ENCODE peak calls at places on chromosomes 4 and X, in ten cellular contexts. E, I, S, O, B, J, U, K, H and T are unnamed samples.

GRCh38 chrX:147912093-147912801 is 528 bp downstream of the FMR1 start:
- DNase-seq in E (no peak), I (peak; percentile 39), S (peak; percentile 15), O (peak; percentile 41), B (peak; percentile 35), J (no peak), U (peak; percentile 60), K (peak; percentile 33), H (no peak), T (peak; percentile 32)

GRCh38 chr4:7540216-7540615 is 105.5 kb upstream of the PSAPL1 start:
- DNase-seq in E (no peak), I (no peak), S (no peak), O (no peak), B (no peak), J (no peak), U (peak; percentile 14), K (no peak), H (no peak), T (no peak)

GRCh38 chr4:78566834-78567501 is 15.4 kb downstream of the ANXA3 start:
- DNase-seq in E (no peak), I (no peak), S (no peak), O (no peak), B (no peak), J (no peak), U (no peak), K (no peak), H (no peak), T (no peak)

GRCh38 chr4:168409089-168409801 is 71.0 kb downstream of the DDX60L start:
- DNase-seq in E (no peak), I (peak; percentile 34), S (no peak), O (peak; percentile 33), B (no peak), J (no peak), U (no peak), K (no peak), H (no peak), T (no peak)

GRCh38 chr4:153110739-153111138 is 93.5 kb upstream of the TRIM2 start:
- DNase-seq in E (no peak), I (no peak), S (no peak), O (no peak), B (no peak), J (no peak), U (no peak), K (no peak), H (no peak), T (no peak)

GRCh38 chr4:15149842-15150592 is 147.7 kb downstream of the CPEB2 start:
- DNase-seq in E (peak; percentile 37), I (peak; percentile 71), S (peak; percentile 23), O (peak; percentile 80), B (peak; percentile 91), J (peak; percentile 32), U (peak; percentile 92), K (peak; percentile 78), H (peak; percentile 78), T (peak; percentile 59)

GRCh38 chr4:70703695-70704332 is 15.5 kb downstream of the UTP3 start:
- DNase-seq in E (no peak), I (peak; percentile 78), S (no peak), O (peak; percentile 72), B (peak; percentile 41), J (no peak), U (peak; percentile 10), K (no peak), H (no peak), T (peak; percentile 3)

GRCh38 chr4:111466821-111467605 is 678.2 kb upstream of the FAM241A start:
- DNase-seq in E (no peak), I (no peak), S (no peak), O (peak; percentile 1), B (no peak), J (no peak), U (no peak), K (no peak), H (no peak), T (no peak)

GRCh38 chr4:123520376-123520775 is 123.8 kb downstream of the SPRY1 start:
- DNase-seq in E (no peak), I (no peak), S (no peak), O (no peak), B (no peak), J (no peak), U (no peak), K (no peak), H (no peak), T (no peak)

GRCh38 chr4:18981234-18981615 is 959.7 kb upstream of the LCORL start:
- DNase-seq in E (no peak), I (peak; percentile 79), S (no peak), O (no peak), B (no peak), J (no peak), U (no peak), K (no peak), H (no peak), T (no peak)

GRCh38 chr4:18976884-18977283 is 955.3 kb upstream of the LCORL start:
- DNase-seq in E (no peak), I (no peak), S (no peak), O (no peak), B (no peak), J (no peak), U (no peak), K (no peak), H (no peak), T (no peak)

GRCh38 chr4:18980516-18981233 is 959.1 kb upstream of the LCORL start:
- DNase-seq in E (no peak), I (peak; percentile 71), S (no peak), O (no peak), B (no peak), J (no peak), U (peak; percentile 37), K (no peak), H (no peak), T (no peak)

GRCh38 chr4:18975916-18976610 is 954.5 kb upstream of the LCORL start:
- DNase-seq in E (no peak), I (no peak), S (no peak), O (peak; percentile 6), B (no peak), J (no peak), U (no peak), K (no peak), H (no peak), T (no peak)
- TF ChIP-seq CTCF in E (no peak), I (no peak), S (peak; percentile 17), O (no peak), B (no peak), J (no peak), U (no peak), K (no peak), H (no peak), T (no peak)

GRCh38 chr4:37977471-37978452 is 17.6 kb downstream of the PTTG2 start:
- DNase-seq in E (peak; percentile 47), I (peak; percentile 36), S (peak; percentile 44), O (peak; percentile 72), B (peak; percentile 76), J (no peak), U (peak; percentile 86), K (peak; percentile 63), H (peak; percentile 91), T (peak; percentile 80)

GRCh38 chr4:37973481-37973880 is 13.3 kb downstream of the PTTG2 start:
- DNase-seq in E (no peak), I (no peak), S (no peak), O (no peak), B (no peak), J (no peak), U (no peak), K (no peak), H (no peak), T (no peak)

GRCh38 chr4:37976513-37976912 is 16.3 kb downstream of the PTTG2 start:
- DNase-seq in E (no peak), I (peak; percentile 32), S (no peak), O (peak; percentile 11), B (no peak), J (no peak), U (no peak), K (no peak), H (no peak), T (no peak)

GRCh38 chr4:37978509-37978908 is 18.3 kb downstream of the PTTG2 start:
- DNase-seq in E (no peak), I (no peak), S (no peak), O (no peak), B (no peak), J (no peak), U (no peak), K (no peak), H (no peak), T (no peak)

DNA sequence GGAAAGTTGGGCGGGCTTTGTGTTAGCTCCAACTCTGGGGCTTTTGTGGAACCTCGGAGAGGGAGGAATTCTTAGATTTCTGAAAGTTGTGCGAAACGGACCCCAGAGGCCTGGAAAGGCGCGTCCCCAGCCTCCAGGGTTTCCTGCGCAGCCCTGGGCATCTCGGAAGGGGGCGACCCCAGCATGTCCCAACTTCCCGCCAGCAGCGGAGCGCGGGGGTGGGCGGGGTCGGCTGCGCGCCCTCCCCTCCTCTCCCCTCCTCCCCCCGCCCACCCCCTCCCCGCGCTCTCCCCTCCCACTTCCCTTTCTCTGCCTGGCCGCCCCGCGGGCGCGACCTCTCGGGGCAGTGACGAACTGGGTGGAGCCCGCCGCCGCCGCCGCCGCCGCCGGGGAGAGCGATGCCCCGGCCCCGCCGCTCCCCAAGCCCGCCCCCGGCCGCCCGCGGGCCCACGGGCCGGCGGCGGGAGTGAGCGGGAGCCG is 16.8 kb downstream of the PTTG2 start:
- DNase-seq in E (peak; percentile 33), I (peak; percentile 54), S (peak; percentile 79), O (peak; percentile 71), B (peak; percentile 77), J (no peak), U (peak; percentile 94), K (peak; percentile 81), H (peak; percentile 87), T (peak; percentile 92)
- TF ChIP-seq CTCF in E (no peak), I (no peak), S (peak; percentile 35), O (no peak), B (no peak), J (no peak), U (no peak), K (no peak), H (no peak), T (no peak)

GRCh38 chrX:19332983-19333382 is 10.7 kb upstream of the PDHA1 start:
- DNase-seq in E (no peak), I (no peak), S (no peak), O (peak; percentile 43), B (peak; percentile 32), J (peak; percentile 9), U (no peak), K (no peak), H (no peak), T (no peak)

GRCh38 chrX:19334945-19335626 is 8.6 kb upstream of the PDHA1 start:
- DNase-seq in E (no peak), I (no peak), S (no peak), O (peak; percentile 20), B (peak; percentile 46), J (peak; percentile 7), U (peak; percentile 82), K (peak; percentile 12), H (no peak), T (peak; percentile 27)
- TF ChIP-seq CTCF in E (no peak), I (no peak), S (peak; percentile 43), O (peak; percentile 18), B (no peak), J (peak; percentile 49), U (peak; percentile 72), K (peak; percentile 48), H (no peak), T (no peak)

DNA sequence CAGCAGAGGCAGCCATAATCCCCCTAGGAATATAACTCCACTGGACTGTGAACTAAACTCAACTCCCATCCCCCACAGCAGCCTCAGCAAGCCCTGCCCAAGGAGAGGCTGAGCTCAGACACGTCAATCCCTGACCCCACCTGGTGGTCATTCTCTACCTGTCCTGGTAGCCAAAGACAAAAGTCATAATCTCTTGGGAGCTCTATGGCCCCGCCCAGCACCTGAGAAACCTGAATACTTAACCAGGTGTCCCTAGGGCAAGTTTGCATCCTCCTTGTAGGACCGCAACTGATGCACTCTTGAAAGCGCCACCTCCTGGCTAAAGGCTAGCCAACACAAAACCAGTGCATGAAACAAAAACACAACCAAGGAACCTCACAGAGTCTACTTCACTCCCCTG is 18.4 kb downstream of the CT47B1 start:
- DNase-seq in E (no peak), I (peak; percentile 3), S (no peak), O (no peak), B (no peak), J (no peak), U (no peak), K (no peak), H (no peak), T (no peak)
- TF ChIP-seq CTCF in E (no peak), I (peak; percentile 4), S (peak; percentile 8), O (no peak), B (no peak), J (peak; percentile 11), U (no peak), K (no peak), H (no peak), T (no peak)